ENCODE peak calls at places on chromosome 16, in four cellular contexts. P is CD4-positive, alpha-beta T cell; D is EL; A is foreskin melanocyte. W is an unnamed sample.

GRCh38 chr16:31132303-31132978 is 3.1 kb downstream of the PRSS8 start:
- DNase-seq in P (no peak), D (no peak), A (no peak), W (no peak)

GRCh38 chr16:19654147-19654546 is 63.9 kb downstream of the KNOP1 start:
- DNase-seq in P (no peak), D (no peak), A (no peak), W (no peak)

GRCh38 chr16:4309833-4310266 is 6.0 kb upstream of the GLIS2 start:
- DNase-seq in P (peak; percentile 32), D (peak; percentile 79), A (peak; percentile 67), W (no peak)

GRCh38 chr16:89374393-89374948 is 115.9 kb downstream of the ANKRD11 start:
- DNase-seq in P (no peak), D (peak; percentile 25), A (no peak), W (no peak)

GRCh38 chr16:82061861-82062525 is 26.9 kb downstream of the HSD17B2 start:
- DNase-seq in P (no peak), D (peak; percentile 19), A (peak; percentile 7), W (no peak)

GRCh38 chr16:73062640-73063283 is 14.8 kb upstream of the ZFHX3 start:
- DNase-seq in P (no peak), D (no peak), A (no peak), W (no peak)

GRCh38 chr16:54066451-54067056 is 220.0 kb downstream of the IRX3 start:
- DNase-seq in P (no peak), D (peak; percentile 38), A (peak; percentile 42), W (no peak)

GRCh38 chr16:51569204-51569911 is 418.3 kb upstream of the SALL1 start:
- DNase-seq in P (no peak), D (peak; percentile 28), A (peak; percentile 24), W (no peak)

GRCh38 chr16:2163211-2163881 is 7.8 kb downstream of the TRAF7 start:
- DNase-seq in P (no peak), D (no peak), A (no peak), W (no peak)

GRCh38 chr16:53433930-53434435 is 288 bp upstream of the RBL2 start:
- DNase-seq in P (no peak), D (peak; percentile 76), A (peak; percentile 68), W (no peak)

GRCh38 chr16:17238285-17239028 is 232.3 kb downstream of the XYLT1 start:
- DNase-seq in P (no peak), D (no peak), A (no peak), W (no peak)

GRCh38 chr16:80569440-80570105 is 28.8 kb downstream of the DYNLRB2 start:
- DNase-seq in P (peak; percentile 35), D (peak; percentile 75), A (no peak), W (no peak)

GRCh38 chr16:12437761-12438440 is 365.8 kb downstream of the CPPED1 start:
- DNase-seq in P (no peak), D (no peak), A (no peak), W (no peak)

GRCh38 chr16:57013268-57013667 is 23.9 kb downstream of the NLRC5 start:
- DNase-seq in P (no peak), D (peak; percentile 77), A (no peak), W (no peak)

GRCh38 chr16:30067584-30067916 is 2.0 kb downstream of the ALDOA start:
- DNase-seq in P (no peak), D (no peak), A (no peak), W (no peak)